ENCODE peak calls at places on chromosomes 5 and 9, in nine cellular contexts. One of them, this sample, is unnamed.
A peak's percentile ranks its signal among the peaks of the same experiment; 100 is the strongest.

GRCh38 chr5:176947847-176948246 is 48.7 kb upstream of the HK3 start:
- DNase-seq in NCI-H187 treated with DMSO at 0.1 percent for 48 hours: no peak
- DNase-seq in SHP77: no peak
- DNase-seq in WERI-Rb-1: no peak
- DNase-seq in NCI-H82: no peak
- DNase-seq in GM20000: no peak
- DNase-seq in NCI-H2029: no peak
- DNase-seq in dorsolateral prefrontal cortex: no peak
- DNase-seq in activated CD8-positive, alpha-beta memory T cell treated with anti-CD3 and anti-CD28 coated beads, Interleukin-2, amount 10 ng/mL, durations not matched to agents 7 days and 5 days: no peak
- DNase-seq in this sample: no peak

GRCh38 chr5:158287643-158288228 is 428.8 kb upstream of the CLINT1 start:
- DNase-seq in NCI-H187 treated with DMSO at 0.1 percent for 48 hours: no peak
- DNase-seq in SHP77: no peak
- DNase-seq in WERI-Rb-1: no peak
- DNase-seq in NCI-H82: no peak
- DNase-seq in GM20000: no peak
- DNase-seq in NCI-H2029: no peak
- DNase-seq in dorsolateral prefrontal cortex: no peak
- DNase-seq in activated CD8-positive, alpha-beta memory T cell treated with anti-CD3 and anti-CD28 coated beads, Interleukin-2, amount 10 ng/mL, durations not matched to agents 7 days and 5 days: no peak
- DNase-seq in this sample: peak; percentile 1

GRCh38 chr9:99590879-99591278 is 230.8 kb upstream of the NR4A3 start:
- DNase-seq in NCI-H187 treated with DMSO at 0.1 percent for 48 hours: no peak
- DNase-seq in SHP77: no peak
- DNase-seq in WERI-Rb-1: no peak
- DNase-seq in NCI-H82: no peak
- DNase-seq in GM20000: no peak
- DNase-seq in NCI-H2029: no peak
- DNase-seq in dorsolateral prefrontal cortex: no peak
- DNase-seq in activated CD8-positive, alpha-beta memory T cell treated with anti-CD3 and anti-CD28 coated beads, Interleukin-2, amount 10 ng/mL, durations not matched to agents 7 days and 5 days: no peak
- DNase-seq in this sample: no peak

GRCh38 chr9:81560851-81561732 is 128.3 kb downstream of the TLE1 start:
- DNase-seq in NCI-H187 treated with DMSO at 0.1 percent for 48 hours: no peak
- DNase-seq in SHP77: no peak
- DNase-seq in WERI-Rb-1: no peak
- DNase-seq in NCI-H82: no peak
- DNase-seq in GM20000: no peak
- DNase-seq in NCI-H2029: no peak
- DNase-seq in dorsolateral prefrontal cortex: no peak
- DNase-seq in activated CD8-positive, alpha-beta memory T cell treated with anti-CD3 and anti-CD28 coated beads, Interleukin-2, amount 10 ng/mL, durations not matched to agents 7 days and 5 days: no peak
- DNase-seq in this sample: no peak

GRCh38 chr9:82196658-82197057 is 208.1 kb downstream of the SPATA31D1 start:
- DNase-seq in NCI-H187 treated with DMSO at 0.1 percent for 48 hours: no peak
- DNase-seq in SHP77: no peak
- DNase-seq in WERI-Rb-1: no peak
- DNase-seq in NCI-H82: no peak
- DNase-seq in GM20000: no peak
- DNase-seq in NCI-H2029: no peak
- DNase-seq in dorsolateral prefrontal cortex: no peak
- DNase-seq in activated CD8-positive, alpha-beta memory T cell treated with anti-CD3 and anti-CD28 coated beads, Interleukin-2, amount 10 ng/mL, durations not matched to agents 7 days and 5 days: no peak
- DNase-seq in this sample: peak; percentile 8

GRCh38 chr9:91766301-91766700 is 183.7 kb downstream of the ROR2 start:
- DNase-seq in NCI-H187 treated with DMSO at 0.1 percent for 48 hours: no peak
- DNase-seq in SHP77: no peak
- DNase-seq in WERI-Rb-1: no peak
- DNase-seq in NCI-H82: no peak
- DNase-seq in GM20000: no peak
- DNase-seq in NCI-H2029: no peak
- DNase-seq in dorsolateral prefrontal cortex: no peak
- DNase-seq in activated CD8-positive, alpha-beta memory T cell treated with anti-CD3 and anti-CD28 coated beads, Interleukin-2, amount 10 ng/mL, durations not matched to agents 7 days and 5 days: no peak
- DNase-seq in this sample: no peak

GRCh38 chr5:78062645-78063044 is 231.9 kb downstream of the AP3B1 start:
- DNase-seq in NCI-H187 treated with DMSO at 0.1 percent for 48 hours: no peak
- DNase-seq in SHP77: no peak
- DNase-seq in WERI-Rb-1: no peak
- DNase-seq in NCI-H82: no peak
- DNase-seq in GM20000: no peak
- DNase-seq in NCI-H2029: no peak
- DNase-seq in dorsolateral prefrontal cortex: no peak
- DNase-seq in activated CD8-positive, alpha-beta memory T cell treated with anti-CD3 and anti-CD28 coated beads, Interleukin-2, amount 10 ng/mL, durations not matched to agents 7 days and 5 days: no peak
- DNase-seq in this sample: no peak

GRCh38 chr9:107260437-107261081 is 22.5 kb upstream of the RAD23B start:
- DNase-seq in NCI-H187 treated with DMSO at 0.1 percent for 48 hours: no peak
- DNase-seq in SHP77: no peak
- DNase-seq in WERI-Rb-1: no peak
- DNase-seq in NCI-H82: peak; percentile 8
- DNase-seq in GM20000: peak; percentile 88
- DNase-seq in NCI-H2029: no peak
- DNase-seq in dorsolateral prefrontal cortex: no peak
- DNase-seq in activated CD8-positive, alpha-beta memory T cell treated with anti-CD3 and anti-CD28 coated beads, Interleukin-2, amount 10 ng/mL, durations not matched to agents 7 days and 5 days: no peak
- DNase-seq in this sample: peak; percentile 1

GRCh38 chr9:111903996-111904395 is 7.4 kb downstream of the UGCG start:
- DNase-seq in NCI-H187 treated with DMSO at 0.1 percent for 48 hours: no peak
- DNase-seq in SHP77: no peak
- DNase-seq in WERI-Rb-1: no peak
- DNase-seq in NCI-H82: no peak
- DNase-seq in GM20000: no peak
- DNase-seq in NCI-H2029: no peak
- DNase-seq in dorsolateral prefrontal cortex: no peak
- DNase-seq in activated CD8-positive, alpha-beta memory T cell treated with anti-CD3 and anti-CD28 coated beads, Interleukin-2, amount 10 ng/mL, durations not matched to agents 7 days and 5 days: no peak
- DNase-seq in this sample: no peak

GRCh38 chr9:137316012-137316981 is 14.2 kb upstream of the NRARP start:
- DNase-seq in NCI-H187 treated with DMSO at 0.1 percent for 48 hours: no peak
- DNase-seq in SHP77: peak; percentile 34
- DNase-seq in WERI-Rb-1: peak; percentile 39
- DNase-seq in NCI-H82: peak; percentile 60
- DNase-seq in GM20000: peak; percentile 97
- DNase-seq in NCI-H2029: no peak
- DNase-seq in dorsolateral prefrontal cortex: peak; percentile 39
- DNase-seq in activated CD8-positive, alpha-beta memory T cell treated with anti-CD3 and anti-CD28 coated beads, Interleukin-2, amount 10 ng/mL, durations not matched to agents 7 days and 5 days: peak; percentile 47
- DNase-seq in this sample: no peak

GRCh38 chr9:2856400-2856799 is 12.5 kb upstream of the PUM3 start:
- DNase-seq in NCI-H187 treated with DMSO at 0.1 percent for 48 hours: no peak
- DNase-seq in SHP77: no peak
- DNase-seq in WERI-Rb-1: no peak
- DNase-seq in NCI-H82: no peak
- DNase-seq in GM20000: no peak
- DNase-seq in NCI-H2029: no peak
- DNase-seq in dorsolateral prefrontal cortex: no peak
- DNase-seq in activated CD8-positive, alpha-beta memory T cell treated with anti-CD3 and anti-CD28 coated beads, Interleukin-2, amount 10 ng/mL, durations not matched to agents 7 days and 5 days: no peak
- DNase-seq in this sample: no peak

GRCh38 chr5:117829646-117830045 is 1158.7 kb downstream of the DTWD2 start:
- DNase-seq in NCI-H187 treated with DMSO at 0.1 percent for 48 hours: no peak
- DNase-seq in SHP77: no peak
- DNase-seq in WERI-Rb-1: peak; percentile 83
- DNase-seq in NCI-H82: peak; percentile 82
- DNase-seq in GM20000: no peak
- DNase-seq in NCI-H2029: no peak
- DNase-seq in dorsolateral prefrontal cortex: no peak
- DNase-seq in activated CD8-positive, alpha-beta memory T cell treated with anti-CD3 and anti-CD28 coated beads, Interleukin-2, amount 10 ng/mL, durations not matched to agents 7 days and 5 days: no peak
- DNase-seq in this sample: no peak

GRCh38 chr5:64074533-64074932 is 91.1 kb upstream of the RNF180 start:
- DNase-seq in NCI-H187 treated with DMSO at 0.1 percent for 48 hours: no peak
- DNase-seq in SHP77: peak; percentile 33
- DNase-seq in WERI-Rb-1: peak; percentile 57
- DNase-seq in NCI-H82: peak; percentile 77
- DNase-seq in GM20000: peak; percentile 43
- DNase-seq in NCI-H2029: no peak
- DNase-seq in dorsolateral prefrontal cortex: no peak
- DNase-seq in activated CD8-positive, alpha-beta memory T cell treated with anti-CD3 and anti-CD28 coated beads, Interleukin-2, amount 10 ng/mL, durations not matched to agents 7 days and 5 days: no peak
- DNase-seq in this sample: peak; percentile 2

GRCh38 chr5:175796536-175797499 is 74.6 kb upstream of the CPLX2 start:
- DNase-seq in NCI-H187 treated with DMSO at 0.1 percent for 48 hours: no peak
- DNase-seq in SHP77: peak; percentile 40
- DNase-seq in WERI-Rb-1: peak; percentile 67
- DNase-seq in NCI-H82: peak; percentile 68
- DNase-seq in GM20000: peak; percentile 85
- DNase-seq in NCI-H2029: peak; percentile 30
- DNase-seq in dorsolateral prefrontal cortex: peak; percentile 75
- DNase-seq in activated CD8-positive, alpha-beta memory T cell treated with anti-CD3 and anti-CD28 coated beads, Interleukin-2, amount 10 ng/mL, durations not matched to agents 7 days and 5 days: peak; percentile 82
- DNase-seq in this sample: peak; percentile 46

GRCh38 chr9:121169094-121169601 is 32.5 kb downstream of the RAB14 start:
- DNase-seq in NCI-H187 treated with DMSO at 0.1 percent for 48 hours: no peak
- DNase-seq in SHP77: no peak
- DNase-seq in WERI-Rb-1: no peak
- DNase-seq in NCI-H82: peak; percentile 8
- DNase-seq in GM20000: no peak
- DNase-seq in NCI-H2029: no peak
- DNase-seq in dorsolateral prefrontal cortex: no peak
- DNase-seq in activated CD8-positive, alpha-beta memory T cell treated with anti-CD3 and anti-CD28 coated beads, Interleukin-2, amount 10 ng/mL, durations not matched to agents 7 days and 5 days: no peak
- DNase-seq in this sample: peak; percentile 56

GRCh38 chr5:14035859-14036440 is 91.5 kb upstream of the DNAH5 start:
- DNase-seq in NCI-H187 treated with DMSO at 0.1 percent for 48 hours: no peak
- DNase-seq in SHP77: peak; percentile 73
- DNase-seq in WERI-Rb-1: no peak
- DNase-seq in NCI-H82: no peak
- DNase-seq in GM20000: peak; percentile 32
- DNase-seq in NCI-H2029: peak; percentile 3
- DNase-seq in dorsolateral prefrontal cortex: no peak
- DNase-seq in activated CD8-positive, alpha-beta memory T cell treated with anti-CD3 and anti-CD28 coated beads, Interleukin-2, amount 10 ng/mL, durations not matched to agents 7 days and 5 days: no peak
- DNase-seq in this sample: peak; percentile 39

GRCh38 chr5:13956441-13956840 is 12.0 kb upstream of the DNAH5 start:
- DNase-seq in NCI-H187 treated with DMSO at 0.1 percent for 48 hours: no peak
- DNase-seq in SHP77: no peak
- DNase-seq in WERI-Rb-1: no peak
- DNase-seq in NCI-H82: no peak
- DNase-seq in GM20000: no peak
- DNase-seq in NCI-H2029: no peak
- DNase-seq in dorsolateral prefrontal cortex: no peak
- DNase-seq in activated CD8-positive, alpha-beta memory T cell treated with anti-CD3 and anti-CD28 coated beads, Interleukin-2, amount 10 ng/mL, durations not matched to agents 7 days and 5 days: no peak
- DNase-seq in this sample: peak; percentile 10

GRCh38 chr9:106286249-106286648 is 576.7 kb upstream of the ZNF462 start:
- DNase-seq in NCI-H187 treated with DMSO at 0.1 percent for 48 hours: no peak
- DNase-seq in SHP77: no peak
- DNase-seq in WERI-Rb-1: peak; percentile 82
- DNase-seq in NCI-H82: peak; percentile 92
- DNase-seq in GM20000: peak; percentile 8
- DNase-seq in NCI-H2029: no peak
- DNase-seq in dorsolateral prefrontal cortex: no peak
- DNase-seq in activated CD8-positive, alpha-beta memory T cell treated with anti-CD3 and anti-CD28 coated beads, Interleukin-2, amount 10 ng/mL, durations not matched to agents 7 days and 5 days: no peak
- DNase-seq in this sample: no peak

GRCh38 chr9:105865315-105865714 is 171.0 kb downstream of the TMEM38B start:
- DNase-seq in NCI-H187 treated with DMSO at 0.1 percent for 48 hours: no peak
- DNase-seq in SHP77: no peak
- DNase-seq in WERI-Rb-1: no peak
- DNase-seq in NCI-H82: no peak
- DNase-seq in GM20000: no peak
- DNase-seq in NCI-H2029: no peak
- DNase-seq in dorsolateral prefrontal cortex: no peak
- DNase-seq in activated CD8-positive, alpha-beta memory T cell treated with anti-CD3 and anti-CD28 coated beads, Interleukin-2, amount 10 ng/mL, durations not matched to agents 7 days and 5 days: no peak
- DNase-seq in this sample: no peak

GRCh38 chr5:73997936-73998335 is 371.9 kb downstream of the ARHGEF28 start:
- DNase-seq in NCI-H187 treated with DMSO at 0.1 percent for 48 hours: no peak
- DNase-seq in SHP77: no peak
- DNase-seq in WERI-Rb-1: no peak
- DNase-seq in NCI-H82: peak; percentile 60
- DNase-seq in GM20000: no peak
- DNase-seq in NCI-H2029: no peak
- DNase-seq in dorsolateral prefrontal cortex: no peak
- DNase-seq in activated CD8-positive, alpha-beta memory T cell treated with anti-CD3 and anti-CD28 coated beads, Interleukin-2, amount 10 ng/mL, durations not matched to agents 7 days and 5 days: no peak
- DNase-seq in this sample: no peak

GRCh38 chr5:159269723-159270122 is 6.6 kb downstream of the UBLCP1 start:
- DNase-seq in NCI-H187 treated with DMSO at 0.1 percent for 48 hours: no peak
- DNase-seq in SHP77: no peak
- DNase-seq in WERI-Rb-1: no peak
- DNase-seq in NCI-H82: no peak
- DNase-seq in GM20000: no peak
- DNase-seq in NCI-H2029: no peak
- DNase-seq in dorsolateral prefrontal cortex: no peak
- DNase-seq in activated CD8-positive, alpha-beta memory T cell treated with anti-CD3 and anti-CD28 coated beads, Interleukin-2, amount 10 ng/mL, durations not matched to agents 7 days and 5 days: no peak
- DNase-seq in this sample: no peak

GRCh38 chr9:96566401-96567202 is 53.0 kb downstream of the CDC14B start:
- DNase-seq in NCI-H187 treated with DMSO at 0.1 percent for 48 hours: no peak
- DNase-seq in SHP77: no peak
- DNase-seq in WERI-Rb-1: peak; percentile 77
- DNase-seq in NCI-H82: peak; percentile 56
- DNase-seq in GM20000: peak; percentile 90
- DNase-seq in NCI-H2029: peak; percentile 9
- DNase-seq in dorsolateral prefrontal cortex: peak; percentile 86
- DNase-seq in activated CD8-positive, alpha-beta memory T cell treated with anti-CD3 and anti-CD28 coated beads, Interleukin-2, amount 10 ng/mL, durations not matched to agents 7 days and 5 days: peak; percentile 85
- DNase-seq in this sample: peak; percentile 4

GRCh38 chr5:133873936-133874585 is 94.4 kb downstream of the C5orf15 start:
- DNase-seq in NCI-H187 treated with DMSO at 0.1 percent for 48 hours: no peak
- DNase-seq in SHP77: no peak
- DNase-seq in WERI-Rb-1: no peak
- DNase-seq in NCI-H82: no peak
- DNase-seq in GM20000: no peak
- DNase-seq in NCI-H2029: no peak
- DNase-seq in dorsolateral prefrontal cortex: no peak
- DNase-seq in activated CD8-positive, alpha-beta memory T cell treated with anti-CD3 and anti-CD28 coated beads, Interleukin-2, amount 10 ng/mL, durations not matched to agents 7 days and 5 days: no peak
- DNase-seq in this sample: no peak

GRCh38 chr9:2919347-2919746 is 75.5 kb upstream of the PUM3 start:
- DNase-seq in NCI-H187 treated with DMSO at 0.1 percent for 48 hours: no peak
- DNase-seq in SHP77: no peak
- DNase-seq in WERI-Rb-1: no peak
- DNase-seq in NCI-H82: peak; percentile 1
- DNase-seq in GM20000: no peak
- DNase-seq in NCI-H2029: no peak
- DNase-seq in dorsolateral prefrontal cortex: no peak
- DNase-seq in activated CD8-positive, alpha-beta memory T cell treated with anti-CD3 and anti-CD28 coated beads, Interleukin-2, amount 10 ng/mL, durations not matched to agents 7 days and 5 days: no peak
- DNase-seq in this sample: no peak

GRCh38 chr5:39500656-39501295 is 76.0 kb upstream of the DAB2 start:
- DNase-seq in NCI-H187 treated with DMSO at 0.1 percent for 48 hours: no peak
- DNase-seq in SHP77: no peak
- DNase-seq in WERI-Rb-1: no peak
- DNase-seq in NCI-H82: no peak
- DNase-seq in GM20000: no peak
- DNase-seq in NCI-H2029: no peak
- DNase-seq in dorsolateral prefrontal cortex: no peak
- DNase-seq in activated CD8-positive, alpha-beta memory T cell treated with anti-CD3 and anti-CD28 coated beads, Interleukin-2, amount 10 ng/mL, durations not matched to agents 7 days and 5 days: no peak
- DNase-seq in this sample: no peak

GRCh38 chr9:91905237-91905650 is 44.8 kb downstream of the ROR2 start:
- DNase-seq in NCI-H187 treated with DMSO at 0.1 percent for 48 hours: no peak
- DNase-seq in SHP77: no peak
- DNase-seq in WERI-Rb-1: no peak
- DNase-seq in NCI-H82: no peak
- DNase-seq in GM20000: no peak
- DNase-seq in NCI-H2029: no peak
- DNase-seq in dorsolateral prefrontal cortex: no peak
- DNase-seq in activated CD8-positive, alpha-beta memory T cell treated with anti-CD3 and anti-CD28 coated beads, Interleukin-2, amount 10 ng/mL, durations not matched to agents 7 days and 5 days: no peak
- DNase-seq in this sample: no peak

GRCh38 chr9:20087481-20087880 is 298.6 kb upstream of the SLC24A2 start:
- DNase-seq in NCI-H187 treated with DMSO at 0.1 percent for 48 hours: no peak
- DNase-seq in SHP77: no peak
- DNase-seq in WERI-Rb-1: no peak
- DNase-seq in NCI-H82: no peak
- DNase-seq in GM20000: no peak
- DNase-seq in NCI-H2029: no peak
- DNase-seq in dorsolateral prefrontal cortex: no peak
- DNase-seq in activated CD8-positive, alpha-beta memory T cell treated with anti-CD3 and anti-CD28 coated beads, Interleukin-2, amount 10 ng/mL, durations not matched to agents 7 days and 5 days: no peak
- DNase-seq in this sample: no peak

GRCh38 chr5:81303563-81303962 is 2.2 kb downstream of the ZCCHC9 start:
- DNase-seq in NCI-H187 treated with DMSO at 0.1 percent for 48 hours: no peak
- DNase-seq in SHP77: no peak
- DNase-seq in WERI-Rb-1: no peak
- DNase-seq in NCI-H82: no peak
- DNase-seq in GM20000: no peak
- DNase-seq in NCI-H2029: no peak
- DNase-seq in dorsolateral prefrontal cortex: no peak
- DNase-seq in activated CD8-positive, alpha-beta memory T cell treated with anti-CD3 and anti-CD28 coated beads, Interleukin-2, amount 10 ng/mL, durations not matched to agents 7 days and 5 days: no peak
- DNase-seq in this sample: no peak

GRCh38 chr9:137694962-137695875 is 76.4 kb downstream of the EHMT1 start:
- DNase-seq in NCI-H187 treated with DMSO at 0.1 percent for 48 hours: no peak
- DNase-seq in SHP77: peak; percentile 7
- DNase-seq in WERI-Rb-1: peak; percentile 74
- DNase-seq in NCI-H82: peak; percentile 57
- DNase-seq in GM20000: peak; percentile 73
- DNase-seq in NCI-H2029: no peak
- DNase-seq in dorsolateral prefrontal cortex: peak; percentile 80
- DNase-seq in activated CD8-positive, alpha-beta memory T cell treated with anti-CD3 and anti-CD28 coated beads, Interleukin-2, amount 10 ng/mL, durations not matched to agents 7 days and 5 days: no peak
- DNase-seq in this sample: no peak

GRCh38 chr5:154478752-154479159 is 729 bp upstream of the HAND1 start:
- DNase-seq in NCI-H187 treated with DMSO at 0.1 percent for 48 hours: no peak
- DNase-seq in SHP77: no peak
- DNase-seq in WERI-Rb-1: no peak
- DNase-seq in NCI-H82: no peak
- DNase-seq in GM20000: no peak
- DNase-seq in NCI-H2029: no peak
- DNase-seq in dorsolateral prefrontal cortex: no peak
- DNase-seq in activated CD8-positive, alpha-beta memory T cell treated with anti-CD3 and anti-CD28 coated beads, Interleukin-2, amount 10 ng/mL, durations not matched to agents 7 days and 5 days: no peak
- DNase-seq in this sample: no peak

GRCh38 chr9:111926421-111926875 is 29.8 kb downstream of the UGCG start:
- DNase-seq in NCI-H187 treated with DMSO at 0.1 percent for 48 hours: no peak
- DNase-seq in SHP77: no peak
- DNase-seq in WERI-Rb-1: no peak
- DNase-seq in NCI-H82: no peak
- DNase-seq in GM20000: peak; percentile 74
- DNase-seq in NCI-H2029: no peak
- DNase-seq in dorsolateral prefrontal cortex: no peak
- DNase-seq in activated CD8-positive, alpha-beta memory T cell treated with anti-CD3 and anti-CD28 coated beads, Interleukin-2, amount 10 ng/mL, durations not matched to agents 7 days and 5 days: peak; percentile 82
- DNase-seq in this sample: no peak

This sample was measured in DMS79 treated with DMSO at 0.1 percent for 48 hours.